ENCODE peak calls at places on chromosome 22, in seven cellular contexts. One of them, this sample, is unnamed.

GRCh38 chr22:17423616-17424015 is 54.4 kb downstream of the CECR2 start:
- DNase-seq in activated CD8-positive, alpha-beta memory T cell treated with anti-CD3 and anti-CD28 coated beads for 4 hours: no peak
- DNase-seq in NCI-H1417: no peak
- DNase-seq in endothelial cell: no peak
- DNase-seq in GM03348: no peak
- DNase-seq in NCI-H748 treated with DMSO at 0.1 percent for 48 hours: no peak
- DNase-seq in anterior cingulate cortex: no peak
- DNase-seq in this sample: no peak

GRCh38 chr22:31951201-31952093 is 7.1 kb downstream of the YWHAH start:
- DNase-seq in activated CD8-positive, alpha-beta memory T cell treated with anti-CD3 and anti-CD28 coated beads for 4 hours: no peak
- DNase-seq in NCI-H1417: no peak
- DNase-seq in endothelial cell: no peak
- DNase-seq in GM03348: no peak
- DNase-seq in NCI-H748 treated with DMSO at 0.1 percent for 48 hours: no peak
- DNase-seq in anterior cingulate cortex: no peak
- DNase-seq in this sample: no peak

GRCh38 chr22:29641052-29641780 is 37.8 kb downstream of the NF2 start:
- DNase-seq in activated CD8-positive, alpha-beta memory T cell treated with anti-CD3 and anti-CD28 coated beads for 4 hours: no peak
- DNase-seq in NCI-H1417: peak; percentile 14
- DNase-seq in endothelial cell: no peak
- DNase-seq in GM03348: peak; percentile 56
- DNase-seq in NCI-H748 treated with DMSO at 0.1 percent for 48 hours: no peak
- DNase-seq in anterior cingulate cortex: no peak
- DNase-seq in this sample: no peak

GRCh38 chr22:36279219-36279666 is 26.3 kb downstream of the APOL1 start:
- DNase-seq in activated CD8-positive, alpha-beta memory T cell treated with anti-CD3 and anti-CD28 coated beads for 4 hours: no peak
- DNase-seq in NCI-H1417: no peak
- DNase-seq in endothelial cell: no peak
- DNase-seq in GM03348: no peak
- DNase-seq in NCI-H748 treated with DMSO at 0.1 percent for 48 hours: no peak
- DNase-seq in anterior cingulate cortex: no peak
- DNase-seq in this sample: no peak

GRCh38 chr22:24247011-24247507 is 2.2 kb upstream of the GGT5 start:
- DNase-seq in activated CD8-positive, alpha-beta memory T cell treated with anti-CD3 and anti-CD28 coated beads for 4 hours: no peak
- DNase-seq in NCI-H1417: no peak
- DNase-seq in endothelial cell: no peak
- DNase-seq in GM03348: no peak
- DNase-seq in NCI-H748 treated with DMSO at 0.1 percent for 48 hours: no peak
- DNase-seq in anterior cingulate cortex: no peak
- DNase-seq in this sample: no peak

GRCh38 chr22:20146777-20147176 is 4.1 kb downstream of the CCDC188 start:
- DNase-seq in activated CD8-positive, alpha-beta memory T cell treated with anti-CD3 and anti-CD28 coated beads for 4 hours: no peak
- DNase-seq in NCI-H1417: no peak
- DNase-seq in endothelial cell: no peak
- DNase-seq in GM03348: no peak
- DNase-seq in NCI-H748 treated with DMSO at 0.1 percent for 48 hours: no peak
- DNase-seq in anterior cingulate cortex: no peak
- DNase-seq in this sample: no peak

GRCh38 chr22:42895087-42895486 is 38.0 kb upstream of the ARFGAP3 start:
- DNase-seq in activated CD8-positive, alpha-beta memory T cell treated with anti-CD3 and anti-CD28 coated beads for 4 hours: no peak
- DNase-seq in NCI-H1417: no peak
- DNase-seq in endothelial cell: no peak
- DNase-seq in GM03348: no peak
- DNase-seq in NCI-H748 treated with DMSO at 0.1 percent for 48 hours: no peak
- DNase-seq in anterior cingulate cortex: no peak
- DNase-seq in this sample: no peak

GRCh38 chr22:20204821-20205220 is 54.0 kb upstream of the CCDC188 start:
- DNase-seq in activated CD8-positive, alpha-beta memory T cell treated with anti-CD3 and anti-CD28 coated beads for 4 hours: no peak
- DNase-seq in NCI-H1417: no peak
- DNase-seq in endothelial cell: no peak
- DNase-seq in GM03348: no peak
- DNase-seq in NCI-H748 treated with DMSO at 0.1 percent for 48 hours: no peak
- DNase-seq in anterior cingulate cortex: no peak
- DNase-seq in this sample: no peak

GRCh38 chr22:47043835-47044721 is 281.6 kb downstream of the TBC1D22A start:
- DNase-seq in activated CD8-positive, alpha-beta memory T cell treated with anti-CD3 and anti-CD28 coated beads for 4 hours: no peak
- DNase-seq in NCI-H1417: peak; percentile 73
- DNase-seq in endothelial cell: no peak
- DNase-seq in GM03348: peak; percentile 47
- DNase-seq in NCI-H748 treated with DMSO at 0.1 percent for 48 hours: peak; percentile 73
- DNase-seq in anterior cingulate cortex: no peak
- DNase-seq in this sample: no peak